ENCODE peak calls at places on chromosomes 16 and 17, in six cellular contexts. W is HCT116, T is GM12878, X is SK-N-SH, L is HepG2, D is K562. E is an unnamed sample.

GRCh38 chr17:7929158-7930029 is at the start of gene KCNAB3:
- DNase-seq in D (peak; percentile 20), L (no peak), T (no peak), X (peak; percentile 92), W (no peak), E (no peak)

GRCh38 chr17:9350083-9350482 is 225.5 kb downstream of the STX8 start:
- DNase-seq in L (peak; percentile 18), W (peak; percentile 8), D (no peak), T (no peak), X (no peak), E (no peak)

GRCh38 chr16:56748191-56748590 is 18.3 kb downstream of the NUP93 start:
- DNase-seq in X (no peak), L (no peak), W (no peak), T (no peak), D (no peak), E (no peak)

GRCh38 chr16:71201054-71201453 is 29.5 kb downstream of the HYDIN start:
- DNase-seq in L (no peak), D (no peak), X (no peak), T (no peak), W (no peak), E (no peak)

GRCh38 chr16:4477966-4478365 is 1.8 kb downstream of the HMOX2 start:
- DNase-seq in X (peak; percentile 31), L (no peak), D (no peak), T (no peak), W (peak; percentile 45), E (no peak)

GRCh38 chr17:4594406-4595349 is 10.3 kb downstream of the SMTNL2 start:
- DNase-seq in X (peak; percentile 68), W (no peak), T (no peak), D (peak; percentile 64), L (no peak), E (peak; percentile 79)

GRCh38 chr16:51773491-51773890 is 622.4 kb upstream of the SALL1 start:
- DNase-seq in X (no peak), D (no peak), T (no peak), L (no peak), W (no peak), E (no peak)

GRCh38 chr17:205176-205538 is 23.7 kb upstream of the DOC2B start:
- DNase-seq in W (no peak), X (no peak), L (no peak), D (no peak), T (no peak), E (no peak)

GRCh38 chr17:21249911-21250703 is 3.1 kb downstream of the NATD1 start:
- DNase-seq in W (no peak), X (no peak), L (no peak), T (no peak), D (no peak), E (no peak)

GRCh38 chr17:65554568-65555223 is 6.8 kb downstream of the AXIN2 start:
- DNase-seq in L (no peak), X (no peak), T (no peak), D (no peak), W (no peak), E (no peak)

GRCh38 chr17:50533720-50534148 is 1.2 kb downstream of the EPN3 start:
- DNase-seq in W (no peak), X (peak; percentile 90), D (no peak), L (no peak), T (no peak), E (peak; percentile 69)

GRCh38 chr16:73544266-73544665 is 496.3 kb upstream of the ZFHX3 start:
- DNase-seq in X (no peak), T (no peak), L (no peak), W (no peak), D (no peak), E (no peak)

GRCh38 chr17:7258731-7259554 is 3.3 kb downstream of the CLDN7 start:
- DNase-seq in T (no peak), W (peak; percentile 62), L (peak; percentile 78), X (no peak), D (no peak), E (no peak)

GRCh38 chr17:41792835-41793748 is 6.6 kb upstream of the JUP start:
- DNase-seq in L (peak; percentile 68), W (peak; percentile 79), D (peak; percentile 96), T (no peak), X (peak; percentile 19), E (no peak)

GRCh38 chr17:75153854-75154194 is 488 bp downstream of the JPT1 start:
- DNase-seq in W (no peak), D (peak; percentile 48), T (no peak), L (no peak), X (no peak), E (no peak)

GRCh38 chr16:87329436-87330256 is 12.5 kb upstream of the C16orf95 start:
- DNase-seq in X (no peak), W (no peak), L (no peak), T (no peak), D (no peak), E (no peak)

GRCh38 chr17:61399131-61400057 is at the start of gene TBX2:
- DNase-seq in W (no peak), X (peak; percentile 98), T (no peak), L (peak; percentile 80), D (no peak), E (no peak)

GRCh38 chr17:61400058-61400785 is 579 bp downstream of the TBX2 start:
- DNase-seq in L (no peak), D (no peak), W (no peak), T (no peak), X (peak; percentile 85), E (no peak)

GRCh38 chr17:61396586-61397085 is 3.0 kb upstream of the TBX2 start:
- DNase-seq in X (no peak), D (no peak), W (no peak), T (no peak), L (no peak), E (peak; percentile 67)

GRCh38 chr17:61397086-61397842 is 2.4 kb upstream of the TBX2 start:
- DNase-seq in L (no peak), W (no peak), X (peak; percentile 92), T (no peak), D (no peak), E (peak; percentile 59)

GRCh38 chr17:61398721-61399130 is 917 bp upstream of the TBX2 start:
- DNase-seq in T (no peak), X (no peak), W (no peak), L (no peak), D (no peak), E (no peak)
- TF ChIP-seq JUND in T (no peak), X (no peak), W (no peak), L (no peak), D (no peak), E (no peak)

GRCh38 chr16:15057755-15058417 is 2.0 kb upstream of the NTAN1 start:
- DNase-seq in D (no peak), L (no peak), X (no peak), T (no peak), W (no peak), E (no peak)

GRCh38 chr16:15052747-15053476 is 3.0 kb downstream of the NTAN1 start:
- DNase-seq in T (no peak), W (no peak), D (no peak), L (no peak), X (no peak), E (no peak)

GRCh38 chr16:15054357-15055140 is 1.3 kb downstream of the NTAN1 start:
- DNase-seq in T (no peak), D (no peak), W (no peak), X (no peak), L (no peak), E (no peak)

GRCh38 chr16:15053904-15054303 is 2.0 kb downstream of the NTAN1 start:
- DNase-seq in X (no peak), W (no peak), L (no peak), D (no peak), T (no peak), E (no peak)

DNA sequence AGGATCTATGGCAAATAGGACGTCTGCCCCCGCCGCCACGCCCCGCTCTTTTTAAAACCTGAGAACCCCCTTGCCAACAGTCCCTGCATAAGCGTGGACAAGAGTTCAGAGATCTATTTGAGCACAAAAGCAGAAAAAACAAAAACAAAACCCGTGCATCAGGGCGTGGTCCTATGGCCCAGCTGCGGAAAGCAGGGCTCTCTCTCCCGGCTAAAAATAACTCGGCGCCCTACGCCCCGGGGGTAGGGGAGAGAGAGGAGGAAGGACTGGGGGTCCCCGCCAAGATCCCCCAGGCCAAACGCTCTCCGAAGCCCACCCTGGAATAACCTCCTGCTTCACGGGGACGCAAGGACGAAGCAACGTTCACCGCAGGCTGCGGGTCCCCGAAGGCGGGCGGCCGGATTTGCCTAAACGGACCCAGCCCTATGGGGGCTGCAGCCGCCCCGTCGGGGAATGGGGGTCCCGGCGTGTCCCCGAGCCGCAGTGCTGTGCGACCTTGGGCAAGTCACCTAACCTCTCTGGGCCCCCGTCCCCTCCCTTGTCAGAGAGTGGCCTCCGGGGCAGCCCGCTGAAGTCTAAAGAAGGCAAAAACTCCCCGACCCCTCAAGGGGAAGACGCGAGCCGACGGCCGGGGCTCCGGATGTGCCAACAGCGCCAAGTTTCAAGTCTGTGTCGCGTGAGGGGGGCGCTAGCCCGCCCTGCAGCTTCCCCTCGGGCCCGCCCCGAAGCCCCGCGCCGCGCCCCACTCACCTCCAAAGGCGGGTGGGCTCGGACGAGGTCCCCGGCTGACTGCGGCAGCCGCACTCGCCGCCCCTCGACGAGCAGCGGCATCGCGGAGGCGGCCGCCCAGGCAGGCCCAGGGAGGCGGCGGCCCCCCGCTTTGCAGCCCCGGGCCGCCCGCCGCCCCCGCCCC is 477 bp downstream of the NTAN1 start:
- DNase-seq in T (no peak), X (no peak), D (peak; percentile 34), W (no peak), L (peak; percentile 34), E (peak; percentile 85)
- H3K4me3 ChIP-seq in T (peak overlapping the region; percentile 98), X (peak overlapping the region; percentile 95), D (peak overlapping the region; percentile 94), W (peak overlapping the region; percentile 70), L (peak overlapping the region; percentile 95), E (peak overlapping the region; percentile 84)

GRCh38 chr16:5895137-5895536 is 797.5 kb upstream of the EEF2KMT start:
- DNase-seq in X (peak; percentile 33), L (no peak), W (no peak), D (no peak), T (no peak), E (no peak)
- TF ChIP-seq JUND in X (no peak), L (no peak), W (no peak), D (no peak), T (no peak), E (no peak)

GRCh38 chr17:39715375-39716072 is 14.8 kb downstream of the MIEN1 start:
- DNase-seq in D (no peak), X (no peak), L (no peak), T (no peak), W (no peak), E (no peak)
- H3K4me3 ChIP-seq in D (no peak overlapping the region), X (no peak overlapping the region), L (no peak overlapping the region), T (no peak overlapping the region), W (no peak overlapping the region), E (no peak overlapping the region)

GRCh38 chr17:16432017-16432416 is 16.6 kb downstream of the TRPV2 start:
- DNase-seq in T (no peak), L (no peak), W (no peak), X (no peak), D (no peak), E (no peak)
- TF ChIP-seq JUND in T (no peak), L (no peak), W (no peak), X (no peak), D (no peak), E (no peak)